ENCODE peak calls at places on chromosomes 5 and 9, in four cellular contexts. J is stimulated activated CD4-positive, alpha-beta T cell treated with anti-CD3 and anti-CD28 coated beads, Interleukin-2, amount 100 ng/mL, for 24 hours; L is GM19239; D is NCI-H1436. Z is an unnamed sample.

GRCh38 chr5:322942-323879 is 1.7 kb downstream of the AHRR start:
- DNase-seq in J (no peak), L (no peak), D (no peak), Z (peak; percentile 38)

GRCh38 chr9:81690251-81690851 is 1.0 kb upstream of the TLE1 start:
- DNase-seq in J (no peak), L (no peak), D (no peak), Z (peak; percentile 39)

GRCh38 chr5:132050136-132050535 is 10.3 kb upstream of the IL3 start:
- DNase-seq in J (no peak), L (no peak), D (no peak), Z (no peak)

GRCh38 chr9:107172979-107173347 is 110.1 kb upstream of the RAD23B start:
- DNase-seq in J (no peak), L (no peak), D (no peak), Z (no peak)

GRCh38 chr9:118640836-118641557 is 728.2 kb downstream of the BRINP1 start:
- DNase-seq in J (no peak), L (no peak), D (no peak), Z (peak; percentile 67)

GRCh38 chr5:55577353-55578060 is 42.7 kb upstream of the PLPP1 start:
- DNase-seq in J (no peak), L (no peak), D (no peak), Z (no peak)

GRCh38 chr5:33794550-33795300 is 97.1 kb downstream of the ADAMTS12 start:
- DNase-seq in J (no peak), L (no peak), D (no peak), Z (peak; percentile 68)

GRCh38 chr9:715743-716400 is 125.6 kb upstream of the DMRT1 start:
- DNase-seq in J (no peak), L (no peak), D (no peak), Z (no peak)

GRCh38 chr5:43256261-43256966 is 56.8 kb downstream of the HMGCS1 start:
- DNase-seq in J (no peak), L (no peak), D (no peak), Z (no peak)

GRCh38 chr9:99030082-99030481 is 74.8 kb upstream of the TGFBR1 start:
- DNase-seq in J (no peak), L (no peak), D (no peak), Z (peak; percentile 95)

GRCh38 chr5:59660737-59661136 is 232.8 kb downstream of the PDE4D start:
- DNase-seq in J (no peak), L (no peak), D (no peak), Z (peak; percentile 27)

GRCh38 chr5:154395407-154396106 is 50.2 kb upstream of the SAP30L start:
- DNase-seq in J (no peak), L (no peak), D (peak; percentile 49), Z (no peak)

GRCh38 chr9:122364783-122365150 is 6.1 kb upstream of the PTGS1 start:
- DNase-seq in J (no peak), L (no peak), D (no peak), Z (no peak)

GRCh38 chr5:60856059-60856458 is 12.0 kb upstream of the ELOVL7 start:
- DNase-seq in J (no peak), L (no peak), D (no peak), Z (peak; percentile 23)

GRCh38 chr9:93254806-93255519 is 71.0 kb downstream of the WNK2 start:
- DNase-seq in J (no peak), L (no peak), D (no peak), Z (no peak)

GRCh38 chr9:33331411-33331891 is 41.1 kb downstream of the NFX1 start:
- DNase-seq in J (no peak), L (no peak), D (no peak), Z (no peak)

GRCh38 chr9:209143-209758 is 5.4 kb upstream of the DOCK8 start:
- DNase-seq in J (no peak), L (no peak), D (no peak), Z (no peak)

GRCh38 chr5:137498301-137498735 is 808 bp downstream of the SPOCK1 start:
- DNase-seq in J (peak; percentile 9), L (no peak), D (no peak), Z (peak; percentile 47)

Z was measured in EL.